ENCODE peak calls at places on chromosomes 7 and 10, in seven cellular contexts. Y, B, C, X, Q, N and V are unnamed samples.

GRCh38 chr7:151400626-151401315 is 9.1 kb downstream of the WDR86 start:
- DNase-seq in Y (peak; percentile 2), B (no peak), C (no peak), X (no peak), Q (no peak), N (no peak), V (no peak)

GRCh38 chr7:87506243-87507180 is 31.0 kb upstream of the ABCB4 start:
- DNase-seq in Y (no peak), B (no peak), C (no peak), X (no peak), Q (peak; percentile 24), N (peak; percentile 15), V (no peak)

GRCh38 chr7:76225379-76225778 is 23.7 kb downstream of the SRRM3 start:
- DNase-seq in Y (no peak), B (no peak), C (no peak), X (peak; percentile 23), Q (no peak), N (peak; percentile 14), V (no peak)

GRCh38 chr7:30159698-30160143 is 24.9 kb downstream of the MTURN start:
- DNase-seq in Y (no peak), B (peak; percentile 56), C (no peak), X (no peak), Q (peak; percentile 31), N (peak; percentile 49), V (peak; percentile 28)

GRCh38 chr10:118870467-118871243 is 115.9 kb upstream of the CACUL1 start:
- DNase-seq in Y (peak; percentile 76), B (no peak), C (no peak), X (peak; percentile 68), Q (peak; percentile 52), N (peak; percentile 72), V (peak; percentile 66)

GRCh38 chr10:59303018-59303417 is 59.3 kb downstream of the FAM13C start:
- DNase-seq in Y (no peak), B (no peak), C (no peak), X (no peak), Q (no peak), N (no peak), V (peak; percentile 38)

GRCh38 chr10:84012831-84013458 is 126.4 kb upstream of the GHITM start:
- DNase-seq in Y (no peak), B (no peak), C (no peak), X (no peak), Q (no peak), N (no peak), V (no peak)

GRCh38 chr7:142598297-142598696 is 151.0 kb upstream of the PRSS1 start:
- DNase-seq in Y (no peak), B (no peak), C (no peak), X (no peak), Q (no peak), N (no peak), V (no peak)

GRCh38 chr10:15068802-15069201 is 19.8 kb downstream of the ACBD7 start:
- DNase-seq in Y (no peak), B (no peak), C (no peak), X (no peak), Q (no peak), N (peak; percentile 61), V (no peak)

GRCh38 chr10:15067154-15067553 is 21.4 kb downstream of the ACBD7 start:
- DNase-seq in Y (no peak), B (no peak), C (no peak), X (no peak), Q (no peak), N (no peak), V (no peak)

GRCh38 chr10:15072358-15072757 is 16.2 kb downstream of the ACBD7 start:
- DNase-seq in Y (no peak), B (no peak), C (no peak), X (no peak), Q (no peak), N (no peak), V (no peak)

GRCh38 chr10:15069230-15069629 is 19.3 kb downstream of the ACBD7 start:
- DNase-seq in Y (no peak), B (no peak), C (no peak), X (no peak), Q (peak; percentile 13), N (no peak), V (no peak)
- H3K4me3 ChIP-seq in Y (no peak overlapping the region), B (no peak overlapping the region), C (no peak overlapping the region), X (no peak overlapping the region), Q (no peak overlapping the region), N (no peak overlapping the region), V (no peak overlapping the region)

DNA sequence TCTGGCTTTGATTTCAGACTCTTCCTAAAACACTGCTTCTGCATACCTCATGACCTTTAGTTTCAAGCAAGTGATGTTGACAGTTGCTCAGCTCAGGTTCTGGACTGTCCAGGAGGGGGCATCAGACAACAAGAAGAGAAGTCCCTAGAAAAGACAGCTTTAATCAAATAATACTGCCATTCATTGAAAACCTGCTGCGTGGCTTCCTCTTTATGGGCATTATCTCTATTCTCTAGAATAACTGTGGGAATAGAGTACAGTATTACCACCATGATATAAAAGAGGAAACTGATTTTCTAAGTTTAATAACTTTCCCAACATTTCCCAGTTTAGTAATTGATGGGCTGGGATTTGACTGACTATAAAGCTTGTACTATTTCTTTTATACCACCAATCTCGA is 170.4 kb downstream of the SNX13 start:
- DNase-seq in Y (no peak), B (peak; percentile 59), C (no peak), X (peak; percentile 69), Q (peak; percentile 77), N (peak; percentile 73), V (peak; percentile 71)
- TF ChIP-seq CTCF in Y (peak; percentile 93), B (no peak), C (peak; percentile 45), X (peak; percentile 69), Q (peak; percentile 81), N (peak; percentile 86), V (peak; percentile 89)

GRCh38 chr7:157692156-157693011 is 355.6 kb downstream of the DNAJB6 start:
- DNase-seq in Y (no peak), B (no peak), C (peak; percentile 50), X (no peak), Q (no peak), N (no peak), V (no peak)
- H3K4me3 ChIP-seq in Y (no peak overlapping the region), B (peak overlapping the region; percentile 40), C (no peak overlapping the region), X (no peak overlapping the region), Q (no peak overlapping the region), N (no peak overlapping the region), V (no peak overlapping the region)

GRCh38 chr10:78719276-78719675 is 349.5 kb upstream of the ZMIZ1 start:
- DNase-seq in Y (no peak), B (no peak), C (no peak), X (no peak), Q (no peak), N (no peak), V (no peak)
- TF ChIP-seq CTCF in Y (no peak), B (no peak), C (no peak), X (no peak), Q (no peak), N (no peak), V (no peak)

GRCh38 chr10:68154211-68154497 is 44.9 kb downstream of the MYPN start:
- DNase-seq in Y (no peak), B (no peak), C (no peak), X (peak; percentile 82), Q (peak; percentile 29), N (peak; percentile 63), V (peak; percentile 84)
- H3K4me3 ChIP-seq in Y (no peak overlapping the region), B (no peak overlapping the region), C (no peak overlapping the region), X (peak overlapping the region; percentile 16), Q (no peak overlapping the region), N (no peak overlapping the region), V (peak overlapping the region; percentile 33)

GRCh38 chr7:915291-916218 is 38.9 kb downstream of the ADAP1 start:
- DNase-seq in Y (no peak), B (no peak), C (peak; percentile 52), X (no peak), Q (no peak), N (no peak), V (peak; percentile 65)
- TF ChIP-seq CTCF in Y (no peak), B (no peak), C (no peak), X (no peak), Q (no peak), N (no peak), V (no peak)

DNA sequence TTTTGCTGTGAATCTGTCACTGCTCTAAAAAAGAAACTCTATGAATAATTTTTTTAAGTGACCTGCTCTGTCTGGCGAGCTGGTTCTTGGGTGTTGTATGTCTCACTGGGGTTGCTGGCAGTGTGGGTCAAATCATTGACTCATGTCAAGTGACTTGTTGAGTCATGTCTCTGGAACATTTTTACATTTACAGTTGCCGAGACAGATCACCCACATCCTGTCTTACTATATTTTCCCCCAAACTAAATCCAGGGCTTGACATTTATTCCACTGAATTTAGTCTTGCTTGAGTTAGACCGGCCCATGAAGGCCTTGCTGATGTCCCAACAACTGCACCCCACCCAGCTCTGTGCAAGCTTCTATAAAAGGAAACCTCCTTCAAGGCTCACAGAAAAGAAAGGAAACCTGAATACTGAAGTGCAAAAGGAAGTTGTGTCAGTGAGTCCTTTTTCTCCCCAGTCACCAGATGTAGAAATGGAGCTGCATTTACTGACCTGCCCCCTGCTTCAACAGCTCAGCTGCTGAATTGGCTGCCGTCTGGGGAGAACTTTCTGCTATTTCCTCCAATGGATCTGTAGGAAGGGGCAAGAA is 290.4 kb downstream of the TNS3 start:
- DNase-seq in Y (peak; percentile 88), B (no peak), C (no peak), X (peak; percentile 80), Q (peak; percentile 56), N (peak; percentile 93), V (no peak)
- H3K4me3 ChIP-seq in Y (no peak overlapping the region), B (no peak overlapping the region), C (no peak overlapping the region), X (no peak overlapping the region), Q (no peak overlapping the region), N (no peak overlapping the region), V (no peak overlapping the region)

DNA sequence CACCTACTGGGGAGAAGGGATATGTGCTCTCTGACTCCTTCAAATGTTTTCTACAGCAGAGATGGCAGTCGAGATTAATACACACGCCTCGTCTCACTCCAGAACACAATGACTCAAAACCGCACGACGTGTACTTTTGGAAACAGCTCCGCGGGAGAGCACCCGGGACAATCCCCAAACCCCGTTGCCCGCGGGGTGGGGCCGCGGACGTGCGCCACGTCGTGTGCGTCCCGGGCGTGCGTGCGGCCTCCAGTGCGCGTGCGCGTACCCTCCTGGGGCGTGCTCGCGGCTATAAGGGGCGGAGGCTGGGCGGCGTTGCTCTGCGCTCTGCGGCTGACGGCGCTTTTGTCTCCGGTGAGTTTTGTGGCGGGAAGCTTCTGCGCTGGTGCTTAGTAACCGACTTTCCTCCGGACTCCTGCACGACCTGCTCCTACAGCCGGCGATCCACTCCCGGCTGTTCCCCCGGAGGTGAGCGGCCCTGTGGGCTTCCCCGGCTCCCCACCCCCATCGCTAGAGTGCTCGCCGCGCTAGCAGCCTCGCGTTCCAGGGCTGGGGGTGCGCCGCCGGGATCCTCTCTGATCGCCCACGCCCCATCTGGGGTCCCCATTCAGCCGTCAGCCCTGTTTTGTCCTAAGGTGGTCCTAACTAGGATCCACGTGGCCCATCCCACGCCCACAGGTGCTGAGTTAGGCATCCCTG is at the start of gene HILPDA:
- DNase-seq in Y (peak; percentile 82), B (peak; percentile 96), C (peak; percentile 97), X (peak; percentile 94), Q (peak; percentile 91), N (peak; percentile 97), V (peak; percentile 94)
- TF ChIP-seq CTCF in Y (no peak), B (no peak), C (no peak), X (peak; percentile 4), Q (no peak), N (no peak), V (no peak)